ENCODE peak calls at places on chromosome 2, in six cellular contexts. One of them, this sample, is unnamed.
A peak's percentile ranks its signal among the peaks of the same experiment; 100 is the strongest.

GRCh38 chr2:179818546-179818945 is 42.9 kb downstream of the ZNF385B start:
- DNase-seq in caudate nucleus: no peak
- DNase-seq in progenitor cell of endocrine pancreas: no peak
- DNase-seq in sigmoid colon: no peak
- DNase-seq in small intestine: no peak
- DNase-seq in lung microvascular endothelial cell: peak; percentile 90
- DNase-seq in this sample: no peak

GRCh38 chr2:109385506-109385905 is 228.3 kb downstream of the SEPTIN10 start:
- DNase-seq in sigmoid colon: peak; percentile 24
- DNase-seq in caudate nucleus: no peak
- DNase-seq in lung microvascular endothelial cell: no peak
- DNase-seq in small intestine: no peak
- DNase-seq in progenitor cell of endocrine pancreas: no peak
- DNase-seq in this sample: peak; percentile 81

GRCh38 chr2:208265371-208265806 is 666 bp upstream of the PIKFYVE start:
- DNase-seq in sigmoid colon: no peak
- DNase-seq in lung microvascular endothelial cell: peak; percentile 63
- DNase-seq in caudate nucleus: no peak
- DNase-seq in small intestine: no peak
- DNase-seq in progenitor cell of endocrine pancreas: no peak
- DNase-seq in this sample: no peak

GRCh38 chr2:207484444-207485391 is 45.0 kb upstream of the CREB1 start:
- DNase-seq in sigmoid colon: no peak
- DNase-seq in progenitor cell of endocrine pancreas: no peak
- DNase-seq in caudate nucleus: no peak
- DNase-seq in lung microvascular endothelial cell: no peak
- DNase-seq in small intestine: no peak
- DNase-seq in this sample: no peak

GRCh38 chr2:66555511-66556324 is 120.8 kb downstream of the MEIS1 start:
- DNase-seq in small intestine: no peak
- DNase-seq in progenitor cell of endocrine pancreas: no peak
- DNase-seq in sigmoid colon: no peak
- DNase-seq in caudate nucleus: no peak
- DNase-seq in lung microvascular endothelial cell: peak; percentile 64
- DNase-seq in this sample: no peak

GRCh38 chr2:241224068-241224850 is 35.8 kb downstream of the ANO7 start:
- DNase-seq in caudate nucleus: peak; percentile 83
- DNase-seq in lung microvascular endothelial cell: peak; percentile 58
- DNase-seq in small intestine: no peak
- DNase-seq in sigmoid colon: no peak
- DNase-seq in progenitor cell of endocrine pancreas: no peak
- DNase-seq in this sample: peak; percentile 83

GRCh38 chr2:7813541-7814310 is 868.1 kb upstream of the ID2 start:
- DNase-seq in lung microvascular endothelial cell: no peak
- DNase-seq in progenitor cell of endocrine pancreas: no peak
- DNase-seq in small intestine: no peak
- DNase-seq in caudate nucleus: no peak
- DNase-seq in sigmoid colon: no peak
- DNase-seq in this sample: no peak

GRCh38 chr2:67067656-67068055 is 329.5 kb upstream of the ETAA1 start:
- DNase-seq in lung microvascular endothelial cell: no peak
- DNase-seq in small intestine: no peak
- DNase-seq in caudate nucleus: no peak
- DNase-seq in sigmoid colon: no peak
- DNase-seq in progenitor cell of endocrine pancreas: no peak
- DNase-seq in this sample: no peak

GRCh38 chr2:237149425-237149824 is 63.7 kb downstream of the COPS8 start:
- DNase-seq in lung microvascular endothelial cell: no peak
- DNase-seq in sigmoid colon: no peak
- DNase-seq in caudate nucleus: peak; percentile 15
- DNase-seq in progenitor cell of endocrine pancreas: no peak
- DNase-seq in small intestine: no peak
- DNase-seq in this sample: no peak

GRCh38 chr2:69299772-69300516 is 87.1 kb downstream of the GFPT1 start:
- DNase-seq in lung microvascular endothelial cell: peak; percentile 98
- DNase-seq in progenitor cell of endocrine pancreas: no peak
- DNase-seq in caudate nucleus: no peak
- DNase-seq in sigmoid colon: no peak
- DNase-seq in small intestine: no peak
- DNase-seq in this sample: no peak

GRCh38 chr2:44883356-44883755 is 58.1 kb upstream of the SIX3 start:
- DNase-seq in progenitor cell of endocrine pancreas: no peak
- DNase-seq in caudate nucleus: no peak
- DNase-seq in sigmoid colon: no peak
- DNase-seq in small intestine: no peak
- DNase-seq in lung microvascular endothelial cell: no peak
- DNase-seq in this sample: no peak

GRCh38 chr2:143083636-143084035 is 45.6 kb upstream of the ARHGAP15 start:
- DNase-seq in sigmoid colon: no peak
- DNase-seq in progenitor cell of endocrine pancreas: no peak
- DNase-seq in lung microvascular endothelial cell: peak; percentile 79
- DNase-seq in small intestine: no peak
- DNase-seq in caudate nucleus: no peak
- DNase-seq in this sample: no peak

GRCh38 chr2:230586328-230586982 is 126.2 kb upstream of the CAB39 start:
- DNase-seq in lung microvascular endothelial cell: peak; percentile 23
- DNase-seq in small intestine: no peak
- DNase-seq in progenitor cell of endocrine pancreas: no peak
- DNase-seq in caudate nucleus: no peak
- DNase-seq in sigmoid colon: no peak
- DNase-seq in this sample: no peak

GRCh38 chr2:157363612-157364101 is 38.0 kb upstream of the ERMN start:
- DNase-seq in small intestine: no peak
- DNase-seq in sigmoid colon: no peak
- DNase-seq in progenitor cell of endocrine pancreas: no peak
- DNase-seq in lung microvascular endothelial cell: no peak
- DNase-seq in caudate nucleus: no peak
- DNase-seq in this sample: no peak

GRCh38 chr2:114119846-114120348 is 230.0 kb downstream of the ACTR3 start:
- DNase-seq in small intestine: no peak
- DNase-seq in lung microvascular endothelial cell: no peak
- DNase-seq in sigmoid colon: no peak
- DNase-seq in progenitor cell of endocrine pancreas: no peak
- DNase-seq in caudate nucleus: no peak
- DNase-seq in this sample: no peak

GRCh38 chr2:47038656-47039501 is 116.2 kb downstream of the STPG4 start:
- DNase-seq in caudate nucleus: peak; percentile 15
- DNase-seq in sigmoid colon: no peak
- DNase-seq in progenitor cell of endocrine pancreas: no peak
- DNase-seq in small intestine: no peak
- DNase-seq in lung microvascular endothelial cell: peak; percentile 36
- DNase-seq in this sample: no peak